ENCODE peak calls at places on chromosomes 3 and 15, in four cellular contexts. One of them, this sample, is unnamed.

GRCh38 chr3:39474126-39474515 is 6.6 kb downstream of the MOBP start:
- DNase-seq in heart right ventricle: no peak
- DNase-seq in breast epithelium: no peak
- DNase-seq in psoas muscle: no peak
- DNase-seq in this sample: no peak

GRCh38 chr3:45092132-45093031 is 53.8 kb downstream of the CDCP1 start:
- DNase-seq in heart right ventricle: no peak
- DNase-seq in breast epithelium: no peak
- DNase-seq in psoas muscle: no peak
- DNase-seq in this sample: no peak

GRCh38 chr15:70566989-70567388 is 196.4 kb downstream of the UACA start:
- DNase-seq in heart right ventricle: no peak
- DNase-seq in breast epithelium: no peak
- DNase-seq in psoas muscle: no peak
- DNase-seq in this sample: no peak

GRCh38 chr3:72375237-72376154 is 472.7 kb downstream of the SHQ1 start:
- DNase-seq in heart right ventricle: no peak
- DNase-seq in breast epithelium: no peak
- DNase-seq in psoas muscle: no peak
- DNase-seq in this sample: no peak

GRCh38 chr3:142500211-142500610 is 52.4 kb upstream of the XRN1 start:
- DNase-seq in heart right ventricle: no peak
- DNase-seq in breast epithelium: no peak
- DNase-seq in psoas muscle: no peak
- DNase-seq in this sample: no peak

GRCh38 chr3:17740703-17741102 is 1.7 kb downstream of the TBC1D5 start:
- DNase-seq in heart right ventricle: no peak
- DNase-seq in breast epithelium: no peak
- DNase-seq in psoas muscle: no peak
- DNase-seq in this sample: no peak

GRCh38 chr3:189941125-189941524 is 179.6 kb downstream of the P3H2 start:
- DNase-seq in heart right ventricle: no peak
- DNase-seq in breast epithelium: no peak
- DNase-seq in psoas muscle: no peak
- DNase-seq in this sample: no peak

GRCh38 chr3:160478338-160478737 is 28.8 kb upstream of the TRIM59 start:
- DNase-seq in heart right ventricle: no peak
- DNase-seq in breast epithelium: no peak
- DNase-seq in psoas muscle: no peak
- DNase-seq in this sample: no peak

GRCh38 chr3:38648659-38649499 is 608 bp downstream of the SCN5A start:
- DNase-seq in heart right ventricle: no peak
- DNase-seq in breast epithelium: no peak
- DNase-seq in psoas muscle: no peak
- DNase-seq in this sample: no peak

GRCh38 chr3:149128856-149129255 is 582 bp upstream of the HPS3 start:
- DNase-seq in heart right ventricle: no peak
- DNase-seq in breast epithelium: no peak
- DNase-seq in psoas muscle: no peak
- DNase-seq in this sample: no peak

GRCh38 chr3:194257030-194257657 is 94.0 kb downstream of the CPN2 start:
- DNase-seq in heart right ventricle: no peak
- DNase-seq in breast epithelium: no peak
- DNase-seq in psoas muscle: no peak
- DNase-seq in this sample: no peak

GRCh38 chr3:87436781-87437543 is 160.6 kb upstream of the POU1F1 start:
- DNase-seq in heart right ventricle: no peak
- DNase-seq in breast epithelium: no peak
- DNase-seq in psoas muscle: no peak
- DNase-seq in this sample: no peak

GRCh38 chr3:114435733-114436132 is 141.9 kb downstream of the TIGIT start:
- DNase-seq in heart right ventricle: no peak
- DNase-seq in breast epithelium: no peak
- DNase-seq in psoas muscle: no peak
- DNase-seq in this sample: no peak

GRCh38 chr3:39154323-39155021 is 1.1 kb upstream of the CSRNP1 start:
- DNase-seq in heart right ventricle: no peak
- DNase-seq in breast epithelium: no peak
- DNase-seq in psoas muscle: peak; percentile 69
- DNase-seq in this sample: no peak

GRCh38 chr15:70375006-70375409 is 277.3 kb upstream of the TLE3 start:
- DNase-seq in heart right ventricle: no peak
- DNase-seq in breast epithelium: peak; percentile 84
- DNase-seq in psoas muscle: no peak
- DNase-seq in this sample: no peak

GRCh38 chr15:31399544-31400171 is 73.0 kb downstream of the KLF13 start:
- DNase-seq in heart right ventricle: no peak
- DNase-seq in breast epithelium: no peak
- DNase-seq in psoas muscle: no peak
- DNase-seq in this sample: no peak

DNA sequence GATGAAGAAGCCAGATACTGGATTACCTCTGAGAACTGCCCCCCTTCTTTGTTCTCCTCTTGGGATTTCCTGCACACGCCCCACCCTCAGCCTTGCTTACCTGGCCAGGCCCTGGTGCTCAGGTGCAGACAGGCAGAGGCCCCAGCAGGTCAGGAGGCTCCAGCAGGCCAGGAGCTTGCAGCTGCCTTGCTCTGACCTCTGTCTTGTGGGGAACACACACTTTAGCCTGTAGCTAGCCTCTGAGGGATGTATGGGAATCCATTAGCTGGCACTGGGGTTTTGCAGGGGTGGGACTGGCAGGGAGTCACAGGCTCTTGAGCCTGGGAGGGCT is 2.7 kb downstream of the SMAD6 start:
- DNase-seq in heart right ventricle: no peak
- DNase-seq in breast epithelium: no peak
- DNase-seq in psoas muscle: no peak
- DNase-seq in this sample: no peak
- H3K4me1 ChIP-seq in heart right ventricle: peaks cover 44% of the 10 kb centered on the region
- H3K4me1 ChIP-seq in breast epithelium: no peaks in the 10 kb centered on the region
- H3K4me1 ChIP-seq in psoas muscle: peaks cover 11% of the 10 kb centered on the region
- H3K4me1 ChIP-seq in this sample: peaks cover 21% of the 10 kb centered on the region

GRCh38 chr15:67185051-67185450 is 69.4 kb downstream of the AAGAB start:
- DNase-seq in heart right ventricle: no peak
- DNase-seq in breast epithelium: no peak
- DNase-seq in psoas muscle: peak; percentile 51
- DNase-seq in this sample: no peak
- H3K4me1 ChIP-seq in heart right ventricle: peaks cover 52% of the 10 kb centered on the region
- H3K4me1 ChIP-seq in breast epithelium: peaks cover 9% of the 10 kb centered on the region
- H3K4me1 ChIP-seq in psoas muscle: peaks cover 75% of the 10 kb centered on the region
- H3K4me1 ChIP-seq in this sample: peaks cover 11% of the 10 kb centered on the region

GRCh38 chr15:62606376-62607164 is 436.0 kb upstream of the TPM1 start:
- DNase-seq in heart right ventricle: no peak
- DNase-seq in breast epithelium: no peak
- DNase-seq in psoas muscle: no peak
- DNase-seq in this sample: no peak
- H3K4me1 ChIP-seq in heart right ventricle: peaks cover 7% of the 10 kb centered on the region
- H3K4me1 ChIP-seq in breast epithelium: no peaks in the 10 kb centered on the region
- H3K4me1 ChIP-seq in psoas muscle: peaks cover 31% of the 10 kb centered on the region
- H3K4me1 ChIP-seq in this sample: no peaks in the 10 kb centered on the region

DNA sequence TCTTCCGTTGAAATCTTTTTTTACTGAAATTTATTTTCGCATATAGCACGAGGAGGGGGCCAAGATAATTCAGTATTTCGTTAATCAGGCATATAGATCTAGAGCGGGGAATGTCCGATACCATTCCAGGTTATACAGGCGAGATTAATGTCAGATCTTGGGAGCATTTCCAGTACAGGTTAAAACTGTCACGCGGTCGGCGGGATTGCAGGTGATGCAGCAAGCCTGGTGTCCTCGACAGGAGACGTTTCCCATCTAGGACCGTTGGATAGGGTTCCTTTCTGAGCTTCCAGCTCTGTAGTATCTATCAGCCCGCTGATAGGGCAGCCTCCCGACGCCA is 363 bp upstream of the ABHD10 start:
- DNase-seq in heart right ventricle: no peak
- DNase-seq in breast epithelium: no peak
- DNase-seq in psoas muscle: no peak
- DNase-seq in this sample: no peak
- H3K4me1 ChIP-seq in heart right ventricle: peaks cover 27% of the 10 kb centered on the region
- H3K4me1 ChIP-seq in breast epithelium: peaks cover 13% of the 10 kb centered on the region
- H3K4me1 ChIP-seq in psoas muscle: peaks cover 10% of the 10 kb centered on the region
- H3K4me1 ChIP-seq in this sample: peaks cover 4% of the 10 kb centered on the region

GRCh38 chr3:34022147-34022546 is 223.7 kb downstream of the PDCD6IP start:
- DNase-seq in heart right ventricle: no peak
- DNase-seq in breast epithelium: no peak
- DNase-seq in psoas muscle: no peak
- DNase-seq in this sample: no peak
- H3K4me1 ChIP-seq in heart right ventricle: no peaks in the 10 kb centered on the region
- H3K4me1 ChIP-seq in breast epithelium: no peaks in the 10 kb centered on the region
- H3K4me1 ChIP-seq in psoas muscle: no peaks in the 10 kb centered on the region
- H3K4me1 ChIP-seq in this sample: no peaks in the 10 kb centered on the region

GRCh38 chr3:107988464-107989156 is 102.2 kb downstream of the CD47 start:
- DNase-seq in heart right ventricle: peak; percentile 32
- DNase-seq in breast epithelium: no peak
- DNase-seq in psoas muscle: peak; percentile 63
- DNase-seq in this sample: peak; percentile 81

GRCh38 chr3:107987036-107987557 is 103.7 kb downstream of the CD47 start:
- DNase-seq in heart right ventricle: peak; percentile 85
- DNase-seq in breast epithelium: peak; percentile 77
- DNase-seq in psoas muscle: peak; percentile 76
- DNase-seq in this sample: peak; percentile 90

GRCh38 chr3:107985496-107985895 is 105.3 kb downstream of the CD47 start:
- DNase-seq in heart right ventricle: no peak
- DNase-seq in breast epithelium: no peak
- DNase-seq in psoas muscle: no peak
- DNase-seq in this sample: no peak

GRCh38 chr3:107989651-107990050 is 101.2 kb downstream of the CD47 start:
- DNase-seq in heart right ventricle: no peak
- DNase-seq in breast epithelium: no peak
- DNase-seq in psoas muscle: no peak
- DNase-seq in this sample: no peak

DNA sequence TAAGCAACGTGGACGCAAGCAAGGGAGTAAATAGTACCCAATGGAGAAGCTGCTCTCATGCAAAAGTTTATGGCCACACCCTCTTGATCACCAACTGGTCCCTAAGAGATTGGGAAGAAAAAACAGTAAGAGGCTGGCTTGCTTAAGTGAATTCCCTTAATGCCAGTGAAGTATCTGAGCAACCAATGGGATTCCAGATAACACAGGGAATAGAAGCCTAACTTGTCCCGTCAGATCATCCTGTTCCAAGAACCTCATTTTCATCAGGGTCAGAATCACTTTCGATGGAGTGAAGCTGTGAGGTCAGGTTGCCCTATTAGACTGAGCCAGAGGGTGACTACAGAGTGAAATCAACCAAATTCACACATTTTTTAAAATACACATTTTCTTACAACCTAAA is 104.3 kb downstream of the CD47 start:
- DNase-seq in heart right ventricle: no peak
- DNase-seq in breast epithelium: no peak
- DNase-seq in psoas muscle: no peak
- DNase-seq in this sample: no peak
- H3K4me1 ChIP-seq in heart right ventricle: peaks cover 45% of the 10 kb centered on the region
- H3K4me1 ChIP-seq in breast epithelium: peaks cover 9% of the 10 kb centered on the region
- H3K4me1 ChIP-seq in psoas muscle: peaks cover 10% of the 10 kb centered on the region
- H3K4me1 ChIP-seq in this sample: peaks cover 15% of the 10 kb centered on the region